ENCODE peak calls at places on chromosomes 16 and 17, in four cellular contexts. E is mesendoderm; M is body of pancreas; P is CD8-positive, alpha-beta memory T cell. F is an unnamed sample.
A peak's percentile ranks its signal among the peaks of the same experiment; 100 is the strongest.

GRCh38 chr17:74736423-74737298 is at the start of gene RAB37:
- DNase-seq in E (peak; percentile 86), M (peak; percentile 57), P (peak; percentile 52), F (peak; percentile 95)

GRCh38 chr16:22785552-22785951 is 28.4 kb upstream of the HS3ST2 start:
- DNase-seq in E (no peak), M (no peak), P (no peak), F (no peak)

GRCh38 chr16:11565665-11566064 is 21.1 kb downstream of the LITAF start:
- DNase-seq in E (no peak), M (no peak), P (no peak), F (no peak)

GRCh38 chr16:30358990-30359870 is 4.1 kb upstream of the CD2BP2 start:
- DNase-seq in E (no peak), M (no peak), P (no peak), F (no peak)

GRCh38 chr16:77592021-77592420 is 130.3 kb upstream of the NUDT7 start:
- DNase-seq in E (no peak), M (no peak), P (no peak), F (no peak)

GRCh38 chr17:64992325-64992802 is 64.2 kb downstream of the GNA13 start:
- DNase-seq in E (peak; percentile 34), M (no peak), P (no peak), F (no peak)

GRCh38 chr16:9119795-9120194 is 28.4 kb downstream of the HAPSTR1 start:
- DNase-seq in E (no peak), M (no peak), P (no peak), F (no peak)

GRCh38 chr16:30183961-30184429 is 593 bp downstream of the CORO1A start:
- DNase-seq in E (no peak), M (peak; percentile 13), P (peak; percentile 91), F (peak; percentile 44)

GRCh38 chr17:63140255-63140654 is 174.2 kb downstream of the TANC2 start:
- DNase-seq in E (no peak), M (no peak), P (no peak), F (no peak)

GRCh38 chr16:50155925-50156324 is 2.8 kb downstream of the TENT4B start:
- DNase-seq in E (no peak), M (no peak), P (no peak), F (no peak)

GRCh38 chr17:59167571-59168001 is 12.0 kb downstream of the PRR11 start:
- DNase-seq in E (no peak), M (no peak), P (no peak), F (peak; percentile 20)

GRCh38 chr17:4397840-4398239 is 31.4 kb upstream of the UBE2G1 start:
- DNase-seq in E (no peak), M (no peak), P (no peak), F (no peak)

GRCh38 chr16:49350265-49351103 is 23.1 kb upstream of the C16orf78 start:
- DNase-seq in E (peak; percentile 72), M (peak; percentile 72), P (no peak), F (peak; percentile 93)

GRCh38 chr17:82238562-82239201 is 9.8 kb downstream of the SLC16A3 start:
- DNase-seq in E (no peak), M (no peak), P (peak; percentile 67), F (peak; percentile 75)

GRCh38 chr16:73214825-73215481 is 167.0 kb upstream of the ZFHX3 start:
- DNase-seq in E (no peak), M (no peak), P (no peak), F (no peak)

GRCh38 chr17:8966926-8967325 is 1.4 kb upstream of the PIK3R5 start:
- DNase-seq in E (no peak), M (no peak), P (no peak), F (no peak)

GRCh38 chr16:57500578-57501111 is 14.4 kb upstream of the DOK4 start:
- DNase-seq in E (peak; percentile 67), M (peak; percentile 61), P (no peak), F (no peak)

GRCh38 chr16:2598723-2599122 is 60.9 kb downstream of the PDPK1 start:
- DNase-seq in E (no peak), M (no peak), P (no peak), F (no peak)

GRCh38 chr17:65409381-65409780 is 152.1 kb downstream of the AXIN2 start:
- DNase-seq in E (no peak), M (no peak), P (no peak), F (no peak)

GRCh38 chr16:67185866-67186134 is 2.0 kb upstream of the MATCAP1 start:
- DNase-seq in E (no peak), M (no peak), P (no peak), F (no peak)
- H3K4me3 ChIP-seq in E (no peak overlapping the region), M (no peak overlapping the region), P (no peak overlapping the region), F (no peak overlapping the region)

GRCh38 chr16:85899444-85899843 is 482 bp downstream of the IRF8 start:
- DNase-seq in E (no peak), M (no peak), P (no peak), F (no peak)
- H3K4me3 ChIP-seq in E (no peak overlapping the region), M (no peak overlapping the region), P (peak overlapping the region; percentile 63), F (peak overlapping the region; percentile 80)

GRCh38 chr17:44004761-44005526 is 522 bp downstream of the NAGS start:
- DNase-seq in E (peak; percentile 36), M (no peak), P (peak; percentile 21), F (peak; percentile 87)
- H3K4me3 ChIP-seq in E (no peak overlapping the region), M (no peak overlapping the region), P (peak overlapping the region; percentile 90), F (peak overlapping the region; percentile 53)

DNA sequence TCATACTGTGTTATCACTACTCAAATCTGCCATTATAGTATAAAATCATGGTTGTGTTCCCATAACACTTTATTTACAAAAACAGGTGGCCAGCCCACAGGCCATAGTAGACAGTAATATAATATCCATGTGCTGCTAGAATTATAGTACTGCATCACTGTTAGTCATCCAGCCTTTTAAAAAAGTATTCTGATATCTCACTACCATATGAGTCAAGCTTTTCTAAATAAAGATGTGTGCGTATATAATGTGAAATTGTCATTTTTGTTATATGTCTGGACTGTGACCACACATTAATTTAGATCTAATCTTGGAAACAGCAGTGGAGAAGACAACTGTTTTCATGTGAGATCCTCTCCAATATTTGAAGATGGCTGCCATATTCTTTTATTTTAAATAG is 1049.1 kb upstream of the GOT2 start:
- DNase-seq in E (no peak), M (no peak), P (no peak), F (no peak)
- H3K4me3 ChIP-seq in E (no peak overlapping the region), M (no peak overlapping the region), P (no peak overlapping the region), F (no peak overlapping the region)

DNA sequence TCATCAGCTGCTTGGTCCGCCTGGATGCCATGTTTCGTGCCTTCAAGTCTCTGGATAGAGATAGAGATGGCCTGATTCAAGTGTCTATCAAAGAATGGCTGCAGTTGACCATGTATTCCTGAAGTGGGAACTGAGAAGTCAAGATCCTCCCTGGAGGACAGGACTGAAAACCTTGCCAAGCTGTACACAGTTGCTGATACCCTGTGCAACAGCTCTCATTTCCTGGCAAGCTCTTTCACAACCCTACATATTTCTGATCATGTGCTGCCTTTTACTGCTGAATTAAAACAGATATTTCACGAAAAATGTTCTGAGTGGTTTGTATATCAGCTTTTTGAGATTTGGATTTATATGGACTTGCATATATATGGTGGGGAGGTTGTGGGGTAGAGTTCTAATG is 898 bp downstream of the CAPNS2 start:
- DNase-seq in E (no peak), M (no peak), P (no peak), F (no peak)
- H3K4me3 ChIP-seq in E (no peak overlapping the region), M (no peak overlapping the region), P (no peak overlapping the region), F (no peak overlapping the region)

GRCh38 chr17:67829331-67829730 is 4.0 kb downstream of the BPTF start:
- DNase-seq in E (peak; percentile 42), M (no peak), P (no peak), F (no peak)
- H3K4me3 ChIP-seq in E (no peak overlapping the region), M (no peak overlapping the region), P (peak overlapping the region; percentile 35), F (peak overlapping the region; percentile 96)